ENCODE peak calls at places on chromosomes 6 and 20, in four cellular contexts. E is cerebellar nuclear complex, H is aorta, C is Right ventricle myocardium superior. Y is an unnamed sample.
A peak's percentile ranks its signal among the peaks of the same experiment; 100 is the strongest.

GRCh38 chr20:31863296-31864085 is 6.8 kb downstream of the DUSP15 start:
- DNase-seq in E (no peak), H (no peak), C (no peak), Y (no peak)

GRCh38 chr6:4973972-4974885 is 29.6 kb downstream of the RPP40 start:
- DNase-seq in E (no peak), H (no peak), C (peak; percentile 49), Y (no peak)

GRCh38 chr6:121791396-121792315 is 356.2 kb downstream of the GJA1 start:
- DNase-seq in E (no peak), H (no peak), C (no peak), Y (no peak)

GRCh38 chr6:95593025-95593424 is 15.7 kb downstream of the MANEA start:
- DNase-seq in E (no peak), H (no peak), C (no peak), Y (no peak)

GRCh38 chr6:53310751-53311585 is 37.8 kb downstream of the ELOVL5 start:
- DNase-seq in E (no peak), H (no peak), C (no peak), Y (no peak)

GRCh38 chr20:47389867-47390347 is 33.4 kb upstream of the ZMYND8 start:
- DNase-seq in E (no peak), H (no peak), C (no peak), Y (no peak)

GRCh38 chr6:89599727-89600126 is 38.8 kb downstream of the LYRM2 start:
- DNase-seq in E (no peak), H (no peak), C (peak; percentile 54), Y (no peak)

GRCh38 chr20:46000571-46001145 is 8.1 kb upstream of the MMP9 start:
- DNase-seq in E (no peak), H (no peak), C (no peak), Y (no peak)

GRCh38 chr20:36460648-36461599 is 80.4 kb upstream of the MYL9 start:
- DNase-seq in E (peak; percentile 59), H (peak; percentile 98), C (peak; percentile 96), Y (peak; percentile 95)

GRCh38 chr6:2244261-2245102 is 923 bp downstream of the GMDS start:
- DNase-seq in E (no peak), H (no peak), C (no peak), Y (no peak)

GRCh38 chr6:35486005-35486925 is 10.6 kb downstream of the TEAD3 start:
- DNase-seq in E (no peak), H (peak; percentile 85), C (peak; percentile 74), Y (peak; percentile 45)

GRCh38 chr20:347640-348484 is 951 bp downstream of the NRSN2 start:
- DNase-seq in E (peak; percentile 72), H (peak; percentile 96), C (peak; percentile 94), Y (peak; percentile 92)

GRCh38 chr20:3613821-3614440 is 49.3 kb downstream of the GFRA4 start:
- DNase-seq in E (no peak), H (no peak), C (no peak), Y (no peak)

GRCh38 chr20:32208499-32209154 is 947 bp downstream of the POFUT1 start:
- DNase-seq in E (no peak), H (no peak), C (no peak), Y (no peak)

GRCh38 chr6:143843689-143844405 is 709 bp downstream of the LTV1 start:
- DNase-seq in E (no peak), H (no peak), C (no peak), Y (no peak)

GRCh38 chr6:142827356-142827755 is 117.6 kb downstream of the HIVEP2 start:
- DNase-seq in E (no peak), H (no peak), C (peak; percentile 59), Y (peak; percentile 66)

GRCh38 chr6:22227824-22228610 is 68.8 kb downstream of the PRL start:
- DNase-seq in E (no peak), H (no peak), C (no peak), Y (no peak)

GRCh38 chr6:31446481-31446880 is 43.1 kb downstream of the MICA start:
- DNase-seq in E (no peak), H (no peak), C (no peak), Y (no peak)

GRCh38 chr6:129844118-129844891 is 16.8 kb downstream of the TMEM244 start:
- DNase-seq in E (no peak), H (no peak), C (no peak), Y (no peak)

GRCh38 chr6:77298298-77298697 is 165.0 kb downstream of the HTR1B start:
- DNase-seq in E (no peak), H (no peak), C (no peak), Y (no peak)

GRCh38 chr6:154993026-154993425 is 2.1 kb upstream of the TIAM2 start:
- DNase-seq in E (no peak), H (no peak), C (no peak), Y (no peak)